ENCODE peak calls at places on chromosomes 3 and 15, in four cellular contexts. One of them, this sample, is unnamed.

GRCh38 chr3:135989247-135989646 is 23.7 kb downstream of the PPP2R3A start:
- DNase-seq in HepG2: no peak
- DNase-seq in H1: no peak
- DNase-seq in K562: no peak
- DNase-seq in this sample: no peak

GRCh38 chr3:194080473-194080872 is 55.5 kb upstream of the HES1 start:
- DNase-seq in H1: no peak
- DNase-seq in HepG2: no peak
- DNase-seq in K562: no peak
- DNase-seq in this sample: no peak

GRCh38 chr3:158771018-158771350 is 30.9 kb upstream of the MFSD1 start:
- DNase-seq in H1: no peak
- DNase-seq in HepG2: no peak
- DNase-seq in K562: no peak
- DNase-seq in this sample: no peak

GRCh38 chr15:26713498-26713897 is 59.4 kb downstream of the GABRB3 start:
- DNase-seq in HepG2: no peak
- DNase-seq in K562: no peak
- DNase-seq in H1: no peak
- DNase-seq in this sample: no peak

GRCh38 chr3:131110087-131110486 is 83.4 kb downstream of the NEK11 start:
- DNase-seq in HepG2: no peak
- DNase-seq in H1: no peak
- DNase-seq in K562: no peak
- DNase-seq in this sample: no peak

GRCh38 chr15:25242957-25243799 is 195.6 kb downstream of the UBE3A start:
- DNase-seq in H1: no peak
- DNase-seq in HepG2: no peak
- DNase-seq in K562: no peak
- DNase-seq in this sample: no peak

GRCh38 chr3:54819926-54820325 is 107.9 kb downstream of the LRTM1 start:
- DNase-seq in HepG2: no peak
- DNase-seq in K562: no peak
- DNase-seq in H1: no peak
- DNase-seq in this sample: no peak

GRCh38 chr3:148697311-148698189 is at the start of gene AGTR1:
- DNase-seq in K562: no peak
- DNase-seq in HepG2: no peak
- DNase-seq in H1: peak; percentile 79
- DNase-seq in this sample: peak; percentile 38

GRCh38 chr15:87648278-87648677 is 608.3 kb downstream of the NTRK3 start:
- DNase-seq in HepG2: no peak
- DNase-seq in K562: no peak
- DNase-seq in H1: no peak
- DNase-seq in this sample: no peak

GRCh38 chr3:184525337-184526157 is 36.0 kb upstream of the EPHB3 start:
- DNase-seq in HepG2: no peak
- DNase-seq in H1: peak; percentile 82
- DNase-seq in K562: no peak
- DNase-seq in this sample: no peak

GRCh38 chr3:43206632-43207031 is 79.7 kb upstream of the SNRK start:
- DNase-seq in HepG2: no peak
- DNase-seq in H1: no peak
- DNase-seq in K562: peak; percentile 28
- DNase-seq in this sample: no peak

GRCh38 chr15:75943713-75944215 is 40.1 kb downstream of the FBXO22 start:
- DNase-seq in H1: no peak
- DNase-seq in K562: no peak
- DNase-seq in HepG2: no peak
- DNase-seq in this sample: no peak

GRCh38 chr3:97235611-97236315 is 421.4 kb downstream of the EPHA6 start:
- DNase-seq in H1: no peak
- DNase-seq in K562: no peak
- DNase-seq in HepG2: no peak
- DNase-seq in this sample: no peak

GRCh38 chr3:142873569-142873968 is 15.3 kb downstream of the PCOLCE2 start:
- DNase-seq in HepG2: no peak
- DNase-seq in H1: no peak
- DNase-seq in K562: no peak
- DNase-seq in this sample: no peak

GRCh38 chr3:188149587-188149986 is 4.4 kb upstream of the LPP start:
- DNase-seq in HepG2: no peak
- DNase-seq in K562: no peak
- DNase-seq in H1: no peak
- DNase-seq in this sample: no peak

GRCh38 chr15:70526221-70526973 is 237.0 kb downstream of the UACA start:
- DNase-seq in H1: peak; percentile 33
- DNase-seq in K562: no peak
- DNase-seq in HepG2: no peak
- DNase-seq in this sample: peak; percentile 85
- TF ChIP-seq MAFK in H1: no peak
- TF ChIP-seq MAFK in K562: no peak
- TF ChIP-seq MAFK in HepG2: no peak
- TF ChIP-seq MAFK in this sample: no peak

DNA sequence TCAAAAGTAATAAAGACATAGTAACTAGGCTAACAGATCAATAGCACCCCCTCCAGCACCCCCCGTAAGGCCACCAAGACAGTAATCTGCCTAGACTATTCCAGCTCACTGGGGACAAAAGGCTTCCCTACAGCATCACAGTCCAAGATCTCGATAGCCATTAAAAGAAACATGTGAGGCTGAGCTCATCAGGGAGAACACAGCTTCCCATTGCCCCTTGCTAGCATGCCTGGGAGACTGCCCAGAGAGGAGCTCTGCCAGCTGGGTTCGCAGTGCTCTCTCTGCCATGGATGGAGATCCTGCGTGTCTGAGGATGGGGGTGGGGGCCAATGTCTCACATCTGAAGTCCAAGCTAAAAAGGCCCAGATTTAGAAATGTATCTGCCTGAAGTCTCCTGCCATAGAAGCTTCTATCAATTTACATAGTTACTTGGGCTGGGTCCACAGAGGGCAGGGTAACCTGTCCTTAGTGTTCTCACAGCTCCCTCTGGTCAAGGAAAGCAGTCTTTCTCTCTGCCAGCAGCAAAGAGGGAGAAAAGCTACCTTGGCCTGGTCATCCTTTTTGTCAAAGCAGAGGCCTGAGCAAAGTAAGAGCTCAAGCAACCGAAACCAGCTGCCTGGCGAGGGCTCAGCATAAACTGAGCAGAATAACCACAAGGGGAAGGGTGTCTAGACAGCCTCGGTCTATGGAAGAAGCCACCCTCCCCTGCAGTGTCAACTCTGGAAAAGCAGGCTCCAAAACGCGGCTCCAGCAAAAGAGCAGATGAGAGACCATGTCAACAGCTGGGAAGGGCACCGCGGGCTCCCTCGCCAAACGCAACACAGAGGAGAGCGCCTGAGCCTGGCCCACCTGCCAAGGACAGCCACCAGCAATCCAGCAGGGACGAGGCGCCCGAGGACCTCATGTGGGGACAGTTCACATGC is 17.6 kb downstream of the LRIG1 start:
- DNase-seq in K562: no peak
- DNase-seq in H1: no peak
- DNase-seq in HepG2: no peak
- DNase-seq in this sample: no peak
- TF ChIP-seq PHF8 in K562: no peak
- TF ChIP-seq PHF8 in H1: no peak
- TF ChIP-seq PHF8 in HepG2: no peak
- TF ChIP-seq PHF8 in this sample: no peak

GRCh38 chr3:12972791-12973702 is 100.2 kb downstream of the IQSEC1 start:
- DNase-seq in HepG2: no peak
- DNase-seq in H1: no peak
- DNase-seq in K562: no peak
- DNase-seq in this sample: no peak
- H3K4me1 ChIP-seq in HepG2: peaks cover 49% of the 10 kb centered on the region
- H3K4me1 ChIP-seq in H1: peaks cover 9% of the 10 kb centered on the region
- H3K4me1 ChIP-seq in K562: peaks cover 12% of the 10 kb centered on the region
- H3K4me1 ChIP-seq in this sample: no peaks in the 10 kb centered on the region

GRCh38 chr15:93126496-93127083 is 37.6 kb upstream of the RGMA start:
- DNase-seq in H1: no peak
- DNase-seq in K562: no peak
- DNase-seq in HepG2: no peak
- DNase-seq in this sample: no peak
- TF ChIP-seq MAFK in H1: no peak
- TF ChIP-seq MAFK in K562: no peak
- TF ChIP-seq MAFK in HepG2: no peak
- TF ChIP-seq MAFK in this sample: no peak

DNA sequence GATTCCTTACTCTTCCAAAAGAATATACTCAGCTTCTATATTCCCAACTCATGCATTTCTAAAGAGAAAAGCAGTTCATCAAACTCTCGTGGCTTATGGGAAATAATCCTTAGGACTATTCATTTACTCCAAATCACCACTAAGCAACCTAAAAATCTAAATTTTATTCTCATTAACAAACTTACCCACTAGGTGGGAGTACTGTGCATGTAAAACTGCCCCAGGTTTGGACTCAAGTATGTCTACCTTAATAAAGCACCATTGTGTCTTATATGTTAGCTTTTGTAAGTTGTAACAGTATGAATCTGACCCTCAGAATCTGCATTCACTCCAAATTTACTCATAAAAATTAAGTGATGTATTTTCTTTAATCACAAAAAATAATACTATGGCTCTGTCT is 25.3 kb downstream of the RAD18 start:
- DNase-seq in HepG2: peak; percentile 45
- DNase-seq in H1: no peak
- DNase-seq in K562: peak; percentile 26
- DNase-seq in this sample: peak; percentile 21
- TF ChIP-seq PHF8 in HepG2: no peak
- TF ChIP-seq PHF8 in H1: no peak
- TF ChIP-seq PHF8 in K562: no peak
- TF ChIP-seq PHF8 in this sample: no peak

This sample was measured in A549.